ENCODE peak calls at places on chromosomes 11 and 22, in four cellular contexts. R is AG04449, B is choroid plexus epithelial cell, Y is coronary artery. M is an unnamed sample.

GRCh38 chr22:50579752-50580151 is 1.5 kb upstream of the CPT1B start:
- DNase-seq in R (no peak), B (no peak), Y (no peak), M (no peak)

GRCh38 chr11:56909563-56909962 is 79.2 kb upstream of the OR5AK2 start:
- DNase-seq in R (no peak), B (no peak), Y (no peak), M (no peak)

GRCh38 chr11:33476945-33477584 is 219.9 kb downstream of the HIPK3 start:
- DNase-seq in R (no peak), B (peak), Y (no peak), M (peak)

GRCh38 chr22:48923165-48923875 is 904.4 kb downstream of the BRD1 start:
- DNase-seq in R (no peak), B (no peak), Y (no peak), M (no peak)

GRCh38 chr11:73192272-73192671 is 25.8 kb upstream of the P2RY2 start:
- DNase-seq in R (no peak), B (no peak), Y (no peak), M (no peak)

GRCh38 chr22:35315855-35316745 is 16.4 kb downstream of the TOM1 start:
- DNase-seq in R (no peak), B (no peak), Y (peak), M (no peak)

GRCh38 chr11:69499216-69499945 is 17.9 kb downstream of the LINC01488 start:
- DNase-seq in R (no peak), B (peak), Y (no peak), M (no peak)

GRCh38 chr22:37378642-37379058 is 48.6 kb downstream of the ELFN2 start:
- DNase-seq in R (no peak), B (peak), Y (no peak), M (no peak)

GRCh38 chr11:64165482-64165841 is 451 bp downstream of the MACROD1 start:
- DNase-seq in R (no peak), B (no peak), Y (no peak), M (no peak)

GRCh38 chr11:8533332-8533731 is 60.7 kb downstream of the STK33 start:
- DNase-seq in R (no peak), B (no peak), Y (no peak), M (no peak)

GRCh38 chr11:107844041-107844440 is 14.5 kb downstream of the SLC35F2 start:
- DNase-seq in R (no peak), B (peak), Y (peak), M (peak)

DNA sequence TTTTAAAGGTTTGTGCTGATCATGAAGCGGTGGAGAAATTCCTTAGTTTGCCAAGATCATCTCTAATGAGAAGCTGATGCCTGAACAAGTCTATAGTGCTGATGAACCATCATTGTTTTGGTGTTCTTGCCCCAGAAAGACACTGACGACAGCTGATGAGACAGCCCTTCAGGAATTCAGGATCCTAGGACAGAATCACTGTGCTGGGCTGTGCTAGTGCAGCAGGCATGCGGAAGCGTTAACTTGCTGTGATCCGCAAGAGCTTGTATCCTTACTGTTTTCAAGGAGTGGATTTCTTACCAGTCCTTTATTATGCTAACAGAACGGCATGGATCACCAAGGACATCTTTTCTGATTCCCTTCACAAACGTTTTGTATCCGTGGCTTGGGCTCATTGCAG is 104.1 kb downstream of the TBC1D22A start:
- DNase-seq in R (peak), B (peak), Y (no peak), M (peak)
- H3K4me3 ChIP-seq in R (no peak), B (no peak), Y (no peak), M (no peak)

GRCh38 chr11:60705895-60706294 is 6.5 kb downstream of the MS4A8 start:
- DNase-seq in R (no peak), B (no peak), Y (no peak), M (no peak)

GRCh38 chr11:60701509-60701818 is 2.1 kb downstream of the MS4A8 start:
- DNase-seq in R (no peak), B (no peak), Y (no peak), M (no peak)

GRCh38 chr11:60703374-60703773 is 4.0 kb downstream of the MS4A8 start:
- DNase-seq in R (no peak), B (no peak), Y (no peak), M (no peak)

GRCh38 chr11:60699282-60699681 is at the start of gene MS4A8:
- DNase-seq in R (no peak), B (peak), Y (no peak), M (no peak)

DNA sequence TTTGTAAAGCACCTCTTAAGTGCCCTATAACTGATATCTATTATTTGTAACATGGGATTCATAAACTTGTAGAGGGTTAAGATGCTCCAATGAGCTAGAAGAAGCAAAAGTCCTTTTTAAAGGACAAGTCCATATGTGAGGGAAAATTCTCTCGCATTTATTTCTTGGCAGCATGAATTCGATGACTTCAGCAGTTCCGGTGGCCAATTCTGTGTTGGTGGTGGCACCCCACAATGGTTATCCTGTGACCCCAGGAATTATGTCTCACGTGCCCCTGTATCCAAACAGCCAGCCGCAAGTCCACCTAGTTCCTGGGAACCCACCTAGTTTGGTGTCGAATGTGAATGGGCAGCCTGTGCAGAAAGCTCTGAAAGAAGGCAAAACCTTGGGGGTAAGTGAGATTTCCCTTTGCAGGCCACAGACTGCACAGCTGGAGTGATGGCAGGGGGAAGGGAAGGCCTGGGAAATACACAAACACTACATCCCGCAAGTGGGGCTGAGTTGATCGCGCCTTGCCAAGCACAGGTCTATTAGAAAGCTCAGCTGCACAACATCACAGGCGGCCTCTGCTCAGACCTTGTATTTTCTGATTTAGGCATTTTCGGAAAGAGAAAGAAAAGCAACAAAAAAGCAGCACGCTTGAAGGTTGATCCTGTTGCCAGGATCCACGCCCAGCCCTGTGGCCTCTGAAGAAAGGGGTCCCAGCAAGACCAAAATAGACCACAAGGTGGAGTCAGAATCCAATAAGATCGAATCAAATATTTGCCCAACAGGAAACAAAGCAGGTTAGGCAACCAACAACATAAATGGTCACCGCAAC is 1.5 kb downstream of the MS4A8 start:
- DNase-seq in R (no peak), B (peak), Y (no peak), M (no peak)
- TF ChIP-seq CTCF in R (no peak), B (peak), Y (no peak), M (peak)

GRCh38 chr11:2462092-2462985 is 17.5 kb downstream of the KCNQ1 start:
- DNase-seq in R (no peak), B (no peak), Y (peak), M (no peak)

GRCh38 chr11:2465201-2466068 is 20.6 kb downstream of the KCNQ1 start:
- DNase-seq in R (no peak), B (no peak), Y (peak), M (no peak)

GRCh38 chr11:2464451-2465165 is 19.8 kb downstream of the KCNQ1 start:
- DNase-seq in R (no peak), B (no peak), Y (peak), M (no peak)

GRCh38 chr11:2462986-2463765 is 18.4 kb downstream of the KCNQ1 start:
- DNase-seq in R (no peak), B (no peak), Y (peak), M (no peak)

GRCh38 chr11:2463766-2464277 is 19.0 kb downstream of the KCNQ1 start:
- DNase-seq in R (no peak), B (no peak), Y (peak), M (no peak)
- H3K4me3 ChIP-seq in R (no peak), B (no peak), Y (no peak), M (no peak)

DNA sequence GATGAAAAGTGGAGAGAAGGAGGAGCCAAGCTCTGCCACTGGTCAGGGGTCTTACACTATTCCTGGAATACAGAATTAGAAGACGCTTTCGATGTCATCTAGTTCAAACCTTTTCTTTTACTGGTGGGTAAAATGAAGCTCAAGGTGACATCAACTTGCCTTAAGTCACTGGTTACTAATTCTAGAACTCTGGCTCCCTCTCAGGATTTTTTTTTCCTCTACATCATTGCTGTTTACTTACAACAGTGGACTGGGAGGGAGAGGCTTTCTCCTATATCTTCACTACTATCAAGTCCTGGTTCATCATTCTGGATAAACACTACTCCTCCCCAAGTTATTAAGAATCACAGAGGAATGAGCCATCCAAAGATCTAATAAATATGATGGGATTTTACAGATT is 82.9 kb downstream of the ETS1 start:
- DNase-seq in R (no peak), B (no peak), Y (no peak), M (peak)
- TF ChIP-seq CTCF in R (no peak), B (no peak), Y (no peak), M (no peak)

GRCh38 chr11:67542169-67542568 is 18.9 kb upstream of the CABP2 start:
- DNase-seq in R (no peak), B (no peak), Y (no peak), M (no peak)
- H3K4me3 ChIP-seq in R (no peak), B (no peak), Y (no peak), M (no peak)

DNA sequence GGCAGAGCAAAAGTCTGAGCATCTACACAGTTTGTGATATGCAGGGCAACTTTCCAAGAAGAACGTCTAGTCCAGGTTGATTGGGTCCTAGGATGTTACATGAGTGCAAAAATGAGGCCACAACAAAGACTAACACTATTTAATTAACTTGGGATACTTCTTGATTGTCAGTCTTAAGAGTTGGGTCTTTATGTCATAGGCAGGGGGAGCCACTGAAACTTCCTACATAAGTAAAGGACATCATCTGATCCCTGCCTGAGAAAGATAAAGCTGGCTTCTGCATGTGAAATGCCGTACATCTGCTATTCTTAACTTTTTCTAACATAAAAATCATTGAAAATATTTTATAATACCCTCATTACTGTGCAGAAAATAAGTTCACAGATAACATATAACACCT is 525.5 kb downstream of the NTM start:
- DNase-seq in R (no peak), B (no peak), Y (no peak), M (no peak)
- TF ChIP-seq CTCF in R (no peak), B (peak), Y (no peak), M (no peak)

DNA sequence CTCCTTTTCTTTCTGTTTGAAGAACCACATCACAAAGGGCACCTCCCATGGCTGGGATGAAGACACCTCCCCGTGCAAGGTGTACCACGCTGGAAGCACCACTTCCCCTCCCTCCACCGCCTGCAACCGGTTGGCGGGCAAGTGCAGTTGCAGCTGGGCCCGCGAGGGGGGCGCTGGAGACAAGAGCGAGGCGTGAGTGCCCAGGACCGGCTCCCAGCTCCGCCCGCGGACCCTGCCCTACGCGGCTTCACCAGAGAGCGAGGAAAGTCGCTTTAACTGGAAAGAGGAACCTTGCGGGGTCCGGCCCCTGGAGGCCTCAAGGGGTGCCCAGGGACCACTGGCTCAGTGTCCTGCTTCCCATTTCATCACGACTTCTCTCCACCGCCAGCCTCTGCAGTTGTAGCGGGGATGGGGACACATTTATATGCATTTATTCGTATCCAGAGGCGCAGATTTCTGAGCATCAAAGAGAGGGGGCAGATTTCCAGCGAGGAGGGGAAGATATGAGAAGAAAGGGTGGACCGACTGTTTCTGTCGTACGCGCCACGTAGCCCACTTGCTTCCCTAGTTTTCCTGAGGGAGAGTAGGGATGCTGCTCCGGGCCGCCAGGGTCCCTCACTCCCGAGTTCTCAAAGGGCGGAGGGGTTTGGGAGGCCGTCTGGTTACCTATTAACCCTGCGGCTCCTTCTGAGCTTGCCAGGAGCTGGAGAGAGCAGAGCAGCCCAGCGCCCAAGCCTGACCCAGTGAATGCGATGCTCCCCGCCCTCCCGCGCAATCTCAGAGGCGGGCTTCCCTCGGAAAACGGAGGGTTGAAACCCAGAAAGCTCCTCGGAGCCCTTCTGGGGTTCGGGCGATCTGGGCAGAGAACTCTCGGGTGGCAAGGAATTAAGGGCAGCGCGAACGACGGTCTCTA is 3.5 kb downstream of the ESAM start:
- DNase-seq in R (no peak), B (peak), Y (no peak), M (peak)
- H3K4me3 ChIP-seq in R (peak), B (peak), Y (peak), M (peak)

GRCh38 chr22:22185217-22185616 is 59.4 kb upstream of the VPREB1 start:
- DNase-seq in R (no peak), B (no peak), Y (no peak), M (no peak)

GRCh38 chr22:22184277-22184807 is 60.2 kb upstream of the VPREB1 start:
- DNase-seq in R (no peak), B (no peak), Y (no peak), M (no peak)

GRCh38 chr22:22182990-22183264 is 61.7 kb upstream of the VPREB1 start:
- DNase-seq in R (no peak), B (no peak), Y (no peak), M (no peak)

GRCh38 chr22:22185844-22186499 is 58.6 kb upstream of the VPREB1 start:
- DNase-seq in R (no peak), B (no peak), Y (no peak), M (no peak)

GRCh38 chr22:22187299-22187698 is 57.3 kb upstream of the VPREB1 start:
- DNase-seq in R (no peak), B (no peak), Y (no peak), M (no peak)
- TF ChIP-seq CTCF in R (no peak), B (no peak), Y (no peak), M (no peak)